ENCODE peak calls at places on chromosomes 16 and 17, in eight cellular contexts. D is A549, J is choroid plexus epithelial cell, C is esophagus squamous epithelium, Q is NB4, I is GM23338, L is tibial nerve, U is activated B cell treated with CpG ODN at 0.5 μM for 24 hours. M is an unnamed sample.

GRCh38 chr16:89958068-89958467 is 9.5 kb downstream of the DEF8 start:
- DNase-seq in D (peak; percentile 58), J (peak; percentile 37), C (no peak), Q (peak; percentile 80), I (peak; percentile 82), L (no peak), U (no peak), M (peak; percentile 4)

GRCh38 chr17:11144358-11145233 is 96.4 kb upstream of the SHISA6 start:
- DNase-seq in D (peak; percentile 28), J (peak; percentile 5), C (no peak), Q (peak; percentile 56), I (peak; percentile 18), L (no peak), U (no peak), M (peak; percentile 46)

GRCh38 chr16:81633147-81633619 is 145.9 kb upstream of the PLCG2 start:
- DNase-seq in D (no peak), J (no peak), C (no peak), Q (no peak), I (peak; percentile 76), L (no peak), U (no peak), M (peak; percentile 11)

GRCh38 chr17:41522301-41523224 is 3.9 kb upstream of the KRT15 start:
- DNase-seq in D (no peak), J (no peak), C (no peak), Q (no peak), I (peak; percentile 18), L (no peak), U (no peak), M (peak; percentile 50)

GRCh38 chr16:55661842-55662479 is 6.2 kb downstream of the SLC6A2 start:
- DNase-seq in D (no peak), J (no peak), C (no peak), Q (no peak), I (no peak), L (no peak), U (no peak), M (peak; percentile 53)

GRCh38 chr17:57929392-57929791 is 25.8 kb downstream of the CUEDC1 start:
- DNase-seq in D (no peak), J (no peak), C (no peak), Q (no peak), I (no peak), L (no peak), U (no peak), M (no peak)

GRCh38 chr17:38464723-38465419 is 36.6 kb downstream of the ARHGAP23 start:
- DNase-seq in D (peak; percentile 81), J (peak; percentile 96), C (no peak), Q (no peak), I (peak; percentile 21), L (peak; percentile 82), U (no peak), M (peak; percentile 77)

GRCh38 chr16:80122155-80122554 is 418.6 kb upstream of the DYNLRB2 start:
- DNase-seq in D (no peak), J (peak; percentile 57), C (no peak), Q (no peak), I (no peak), L (peak; percentile 17), U (no peak), M (no peak)

GRCh38 chr16:86490859-86491642 is 19.3 kb upstream of the FOXF1 start:
- DNase-seq in D (no peak), J (no peak), C (no peak), Q (no peak), I (no peak), L (no peak), U (no peak), M (no peak)

GRCh38 chr17:47889734-47890529 is 6.1 kb upstream of the SP2 start:
- DNase-seq in D (peak; percentile 85), J (peak; percentile 89), C (peak; percentile 49), Q (peak; percentile 83), I (peak; percentile 96), L (peak; percentile 73), U (peak; percentile 80), M (peak; percentile 81)

GRCh38 chr16:66474750-66475199 is 47.7 kb downstream of the BEAN1 start:
- DNase-seq in D (no peak), J (no peak), C (no peak), Q (peak; percentile 84), I (no peak), L (no peak), U (no peak), M (no peak)

DNA sequence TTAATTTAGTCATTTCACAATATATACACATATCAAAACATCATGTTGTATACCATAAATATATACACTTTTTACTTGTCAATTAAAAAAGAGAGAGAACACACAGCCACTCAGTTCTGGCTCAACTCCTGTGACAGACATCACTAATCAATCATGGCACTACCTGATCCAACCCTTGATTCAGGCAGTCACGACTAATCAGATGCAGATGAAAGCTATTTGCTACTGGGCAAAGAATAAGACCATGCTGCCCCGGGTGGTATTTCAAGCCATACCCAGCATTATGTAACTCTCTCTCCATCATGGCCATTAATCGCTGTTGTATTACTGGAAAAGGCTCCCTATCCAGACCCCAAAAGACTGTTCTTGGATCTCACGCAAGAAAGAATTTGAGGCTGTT is 345.7 kb downstream of the HAPSTR1 start:
- DNase-seq in D (no peak), J (no peak), C (no peak), Q (peak; percentile 13), I (peak; percentile 33), L (no peak), U (no peak), M (no peak)
- TF ChIP-seq CTCF in D (no peak), J (no peak), C (no peak), Q (no peak), I (no peak), L (no peak), U (no peak), M (no peak)

GRCh38 chr17:81440511-81441244 is 45.4 kb downstream of the BAHCC1 start:
- DNase-seq in D (peak; percentile 87), J (no peak), C (no peak), Q (no peak), I (peak; percentile 88), L (no peak), U (no peak), M (no peak)
- TF ChIP-seq CTCF in D (peak; percentile 60), J (peak; percentile 69), C (no peak), Q (peak; percentile 57), I (peak; percentile 82), L (no peak), U (no peak), M (peak; percentile 39)

GRCh38 chr17:43979011-43979410 is 25.3 kb upstream of the PYY start:
- DNase-seq in D (no peak), J (no peak), C (no peak), Q (no peak), I (no peak), L (no peak), U (no peak), M (no peak)

GRCh38 chr17:43976956-43977837 is 23.5 kb upstream of the PYY start:
- DNase-seq in D (no peak), J (no peak), C (no peak), Q (no peak), I (no peak), L (no peak), U (no peak), M (no peak)

GRCh38 chr17:43982171-43982570 is 22.3 kb upstream of the NAGS start:
- DNase-seq in D (no peak), J (no peak), C (no peak), Q (no peak), I (no peak), L (no peak), U (no peak), M (no peak)

GRCh38 chr17:43978078-43978477 is 24.3 kb upstream of the PYY start:
- DNase-seq in D (no peak), J (no peak), C (no peak), Q (no peak), I (no peak), L (no peak), U (no peak), M (no peak)

GRCh38 chr17:43979671-43980070 is 24.8 kb upstream of the NAGS start:
- DNase-seq in D (no peak), J (no peak), C (no peak), Q (no peak), I (no peak), L (no peak), U (no peak), M (no peak)
- TF ChIP-seq CTCF in D (no peak), J (no peak), C (no peak), Q (no peak), I (no peak), L (no peak), U (no peak), M (no peak)

DNA sequence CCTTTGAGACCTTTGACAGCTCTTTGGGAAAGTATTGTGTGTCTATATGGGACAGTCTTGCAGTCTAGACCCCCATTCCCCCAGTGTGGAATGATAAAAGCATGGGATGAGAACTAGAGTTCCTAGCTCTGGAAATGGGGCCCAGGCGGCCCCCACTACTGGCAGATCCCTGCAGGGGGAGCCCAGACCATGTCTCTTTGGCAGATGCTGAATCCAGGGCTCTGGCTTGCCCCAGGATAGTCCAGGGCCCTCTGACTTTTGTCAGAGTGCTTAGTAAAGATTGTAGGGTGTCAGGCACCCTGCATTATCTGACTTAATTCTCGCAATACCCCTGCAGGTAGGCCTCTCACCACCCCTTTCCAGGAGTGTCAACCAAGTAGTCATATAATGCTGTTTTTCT is 8.3 kb downstream of the ALKBH5 start:
- DNase-seq in D (peak; percentile 81), J (no peak), C (no peak), Q (no peak), I (peak; percentile 55), L (no peak), U (no peak), M (no peak)
- TF ChIP-seq CTCF in D (peak; percentile 21), J (peak; percentile 57), C (no peak), Q (peak; percentile 45), I (peak; percentile 47), L (no peak), U (no peak), M (peak; percentile 8)

GRCh38 chr17:55883112-55883511 is 132.3 kb downstream of the PCTP start:
- DNase-seq in D (peak; percentile 3), J (no peak), C (no peak), Q (no peak), I (peak; percentile 44), L (no peak), U (no peak), M (no peak)
- TF ChIP-seq CTCF in D (no peak), J (no peak), C (no peak), Q (no peak), I (peak; percentile 15), L (no peak), U (no peak), M (no peak)

DNA sequence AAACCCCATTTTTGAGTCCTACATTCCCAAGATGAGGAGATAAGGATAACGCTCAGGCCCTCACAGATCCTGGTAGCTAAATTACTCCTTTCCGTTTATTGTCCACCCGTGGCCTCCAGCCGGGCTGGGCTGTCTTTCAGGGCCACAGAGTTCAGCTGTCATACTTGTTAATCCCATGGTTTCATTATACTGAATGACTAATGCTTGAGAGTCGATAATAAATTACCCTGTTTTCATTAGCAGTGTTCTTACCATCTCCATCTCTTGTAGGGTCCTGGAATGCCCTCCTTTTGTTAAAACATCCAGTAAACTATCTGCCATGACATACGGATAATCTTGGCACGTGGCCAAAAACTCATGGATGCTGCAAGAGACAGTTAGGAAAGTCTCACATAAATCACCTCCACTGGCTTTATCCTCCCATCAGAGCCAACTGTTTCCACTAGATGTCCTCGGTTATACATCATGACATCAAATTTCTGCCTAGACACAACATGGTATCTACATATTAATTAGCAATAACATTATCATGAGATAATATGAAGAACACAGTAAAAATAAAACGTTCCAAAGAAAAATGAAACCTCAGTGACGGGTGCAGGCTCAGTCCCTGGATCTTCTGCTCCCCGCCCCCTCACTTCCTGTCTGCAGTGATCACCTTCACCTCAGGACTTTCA is 45.3 kb downstream of the BRD7 start:
- DNase-seq in D (no peak), J (peak; percentile 73), C (no peak), Q (peak; percentile 59), I (no peak), L (no peak), U (no peak), M (peak; percentile 51)
- TF ChIP-seq CTCF in D (peak; percentile 40), J (peak; percentile 48), C (no peak), Q (peak; percentile 29), I (peak; percentile 38), L (no peak), U (no peak), M (no peak)

GRCh38 chr17:79065105-79065670 is 9.4 kb upstream of the ENGASE start:
- DNase-seq in D (peak; percentile 57), J (peak; percentile 64), C (no peak), Q (peak; percentile 57), I (peak; percentile 77), L (no peak), U (no peak), M (peak; percentile 62)
- TF ChIP-seq CTCF in D (peak; percentile 80), J (peak; percentile 74), C (peak; percentile 47), Q (peak; percentile 58), I (peak; percentile 78), L (peak; percentile 24), U (no peak), M (peak; percentile 32)